ENCODE peak calls at places on chromosomes 11 and 22, in seven cellular contexts. F, C, E, V, N, P and I are unnamed samples.

GRCh38 chr11:128658499-128658898 is 35.4 kb upstream of the FLI1 start:
- DNase-seq in F (no peak), C (no peak), E (no peak), V (no peak), N (no peak), P (no peak), I (no peak)

GRCh38 chr11:88246680-88247079 is 71.4 kb upstream of the RAB38 start:
- DNase-seq in F (peak; percentile 1), C (no peak), E (no peak), V (no peak), N (no peak), P (no peak), I (no peak)

GRCh38 chr11:45209904-45210699 is 63.7 kb downstream of the PRDM11 start:
- DNase-seq in F (no peak), C (no peak), E (no peak), V (peak; percentile 45), N (no peak), P (peak; percentile 96), I (no peak)

GRCh38 chr22:25622011-25622410 is 57.5 kb downstream of the GRK3 start:
- DNase-seq in F (no peak), C (no peak), E (no peak), V (no peak), N (no peak), P (no peak), I (no peak)

GRCh38 chr11:1982908-1983600 is 14.6 kb downstream of the H19 start:
- DNase-seq in F (no peak), C (no peak), E (no peak), V (no peak), N (no peak), P (no peak), I (no peak)

GRCh38 chr22:35313311-35314121 is 13.8 kb downstream of the TOM1 start:
- DNase-seq in F (no peak), C (no peak), E (peak; percentile 75), V (peak; percentile 24), N (no peak), P (no peak), I (no peak)

GRCh38 chr22:42967933-42968332 is 47.0 kb downstream of the PACSIN2 start:
- DNase-seq in F (no peak), C (no peak), E (no peak), V (peak; percentile 49), N (no peak), P (no peak), I (no peak)

GRCh38 chr11:45896392-45897068 is 10.5 kb downstream of the FREY1 start:
- DNase-seq in F (no peak), C (no peak), E (no peak), V (no peak), N (no peak), P (no peak), I (peak; percentile 36)

GRCh38 chr22:25060522-25061071 is 108.1 kb downstream of the KIAA1671 start:
- DNase-seq in F (no peak), C (no peak), E (peak; percentile 46), V (no peak), N (peak; percentile 38), P (no peak), I (no peak)

GRCh38 chr11:19967796-19968195 is 192.5 kb downstream of the DBX1 start:
- DNase-seq in F (no peak), C (no peak), E (no peak), V (no peak), N (no peak), P (no peak), I (no peak)

GRCh38 chr11:10900686-10901415 is 43.0 kb upstream of the ZBED5 start:
- DNase-seq in F (no peak), C (no peak), E (no peak), V (no peak), N (no peak), P (no peak), I (no peak)

GRCh38 chr11:108293229-108293628 is 70.4 kb downstream of the ATM start:
- DNase-seq in F (no peak), C (no peak), E (no peak), V (no peak), N (no peak), P (no peak), I (no peak)

GRCh38 chr11:127624455-127624854 is 623.9 kb upstream of the KIRREL3 start:
- DNase-seq in F (no peak), C (no peak), E (peak; percentile 14), V (no peak), N (no peak), P (no peak), I (no peak)

GRCh38 chr11:22037505-22037904 is 155.4 kb upstream of the ANO5 start:
- DNase-seq in F (no peak), C (no peak), E (no peak), V (no peak), N (no peak), P (no peak), I (no peak)

GRCh38 chr11:122253541-122254317 is 137.7 kb upstream of the BLID start:
- DNase-seq in F (no peak), C (no peak), E (no peak), V (no peak), N (no peak), P (no peak), I (peak; percentile 21)
- H3K4me3 ChIP-seq in F (no peak overlapping the region), C (no peak overlapping the region), E (no peak overlapping the region), V (no peak overlapping the region), N (no peak overlapping the region), P (no peak overlapping the region), I (no peak overlapping the region)

GRCh38 chr22:19119949-19120348 is 2.3 kb downstream of the DGCR2 start:
- DNase-seq in F (no peak), C (no peak), E (no peak), V (no peak), N (no peak), P (no peak), I (no peak)

GRCh38 chr22:19120829-19121630 is 1.2 kb downstream of the DGCR2 start:
- DNase-seq in F (no peak), C (no peak), E (no peak), V (peak; percentile 66), N (no peak), P (no peak), I (peak; percentile 46)

GRCh38 chr22:19122752-19123492 is 710 bp upstream of the DGCR2 start:
- DNase-seq in F (no peak), C (no peak), E (no peak), V (peak; percentile 49), N (no peak), P (no peak), I (peak; percentile 48)

GRCh38 chr22:19122143-19122751 is at the start of gene DGCR2:
- DNase-seq in F (peak; percentile 73), C (peak; percentile 94), E (peak; percentile 96), V (peak; percentile 98), N (peak; percentile 92), P (peak; percentile 96), I (peak; percentile 95)

DNA sequence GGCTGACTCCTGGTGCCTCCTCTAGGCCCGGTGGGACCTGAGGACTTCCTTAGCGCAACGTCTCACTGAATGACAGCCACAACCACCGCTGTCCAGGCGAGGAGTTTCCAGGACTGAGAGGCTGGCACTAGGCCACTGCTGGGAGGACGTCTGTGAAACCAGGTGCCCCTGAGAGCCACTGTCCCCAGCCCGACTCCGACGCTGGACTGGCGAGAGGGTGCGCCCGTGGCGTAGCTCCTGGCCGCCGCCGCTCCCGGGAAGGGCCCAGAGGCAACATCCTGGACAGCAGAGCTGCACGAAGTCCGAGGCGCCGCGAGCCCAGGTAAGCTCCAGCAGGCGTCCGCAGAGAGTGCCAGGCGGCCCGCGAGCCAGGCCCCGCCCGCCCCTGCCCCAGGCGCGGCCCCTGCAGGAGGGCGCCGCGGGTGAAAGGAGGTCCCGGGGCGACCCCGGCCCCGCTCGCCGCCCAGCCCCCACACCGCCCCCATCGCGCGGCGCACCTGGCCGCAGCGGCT is 525 bp downstream of the DGCR2 start:
- DNase-seq in F (no peak), C (peak; percentile 32), E (peak; percentile 50), V (peak; percentile 65), N (no peak), P (peak; percentile 42), I (peak; percentile 51)
- H3K4me1 ChIP-seq in F (peaks cover 20% of the 10 kb centered on the region), C (peaks cover 53% of the 10 kb centered on the region), E (peaks cover 57% of the 10 kb centered on the region), V (peaks cover 57% of the 10 kb centered on the region), N (peaks cover 40% of the 10 kb centered on the region), P (peaks cover 21% of the 10 kb centered on the region), I (peaks cover 15% of the 10 kb centered on the region)

GRCh38 chr11:62560566-62561103 is 13.1 kb downstream of the EEF1G start:
- DNase-seq in F (peak; percentile 98), C (peak; percentile 72), E (peak; percentile 78), V (peak; percentile 91), N (peak; percentile 50), P (peak; percentile 90), I (peak; percentile 69)

GRCh38 chr11:62565100-62565802 is 8.4 kb downstream of the EEF1G start:
- DNase-seq in F (no peak), C (no peak), E (no peak), V (no peak), N (no peak), P (no peak), I (no peak)

GRCh38 chr11:62567018-62567633 is 6.6 kb downstream of the EEF1G start:
- DNase-seq in F (no peak), C (no peak), E (no peak), V (no peak), N (no peak), P (no peak), I (no peak)

GRCh38 chr11:62569611-62570010 is 4.1 kb downstream of the EEF1G start:
- DNase-seq in F (no peak), C (no peak), E (no peak), V (no peak), N (no peak), P (no peak), I (no peak)

DNA sequence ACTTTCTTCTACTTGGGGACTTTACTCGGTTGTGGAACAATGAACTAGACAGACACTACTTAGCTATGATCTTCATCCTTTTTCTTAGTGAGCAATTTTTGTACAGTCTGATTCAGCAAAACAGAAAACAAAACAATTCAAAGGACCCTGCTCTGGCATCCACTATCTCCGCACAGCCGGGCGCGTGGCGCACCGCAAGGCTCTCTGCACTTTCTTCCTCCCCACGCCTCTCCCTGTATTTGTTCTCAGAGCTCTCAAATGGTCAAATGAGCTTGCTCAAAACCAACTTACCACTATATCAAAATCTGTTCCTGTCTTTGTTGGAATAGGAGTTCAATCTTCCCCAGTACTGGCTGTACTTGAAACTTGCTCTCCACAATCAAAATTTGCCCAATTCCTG is 7.4 kb downstream of the EEF1G start:
- DNase-seq in F (no peak), C (no peak), E (no peak), V (no peak), N (no peak), P (no peak), I (no peak)
- H3K36me3 ChIP-seq in F (peaks cover 36% of the 10 kb centered on the region), C (peaks cover 41% of the 10 kb centered on the region), E (peaks cover 68% of the 10 kb centered on the region), V (peaks cover 96% of the 10 kb centered on the region), N (peaks cover 84% of the 10 kb centered on the region), P (no peaks in the 10 kb centered on the region), I (peaks cover 96% of the 10 kb centered on the region)

DNA sequence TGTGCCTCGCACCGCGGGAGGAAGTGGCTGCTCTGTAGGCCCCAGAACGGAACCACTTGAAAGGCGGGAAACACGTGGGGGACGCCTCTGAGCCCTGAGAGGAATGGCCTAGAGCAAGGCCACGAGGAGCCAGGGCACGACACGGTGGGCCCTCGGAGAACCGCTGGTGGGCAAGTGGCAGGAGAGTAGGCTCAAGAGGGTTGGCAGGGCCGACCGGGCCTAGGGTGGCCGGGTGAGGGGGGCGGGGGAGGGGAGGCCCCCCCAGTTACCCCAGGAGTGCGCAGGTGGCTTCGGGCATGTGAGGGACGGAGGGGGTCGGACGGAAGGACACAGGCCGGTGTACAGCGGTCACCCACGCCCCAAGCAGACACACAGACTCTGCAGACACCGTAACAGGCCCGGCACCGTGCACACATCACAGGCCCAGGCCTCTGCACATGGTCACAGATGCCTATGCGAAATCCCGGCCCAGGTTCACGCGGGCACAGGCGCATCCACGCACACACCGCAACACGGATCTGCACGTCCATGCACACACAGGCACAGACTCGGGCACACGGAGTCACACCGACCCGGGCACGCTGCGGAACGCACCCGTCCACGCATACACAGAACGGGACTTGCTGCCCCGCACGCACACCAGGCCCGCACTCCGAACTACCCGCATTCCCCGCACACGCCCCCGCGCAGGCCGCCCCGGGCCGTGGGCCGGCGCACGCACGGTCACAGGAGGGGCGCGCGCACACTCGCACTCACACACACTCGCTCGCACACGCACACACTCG is at the start of gene MGAT3:
- DNase-seq in F (no peak), C (no peak), E (no peak), V (no peak), N (no peak), P (no peak), I (peak; percentile 30)
- H3K4me3 ChIP-seq in F (no peak within 1 kb of the TSS), C (no peak within 1 kb of the TSS), E (no peak within 1 kb of the TSS), V (peak within 1 kb of the TSS; percentile 55), N (peak within 1 kb of the TSS; percentile 13), P (peak within 1 kb of the TSS; percentile 29), I (peak within 1 kb of the TSS; percentile 49)